ENCODE peak calls at places on chromosomes 13 and 19, in ten cellular contexts. One of them, this sample, is unnamed.

GRCh38 chr19:35126624-35126959 is 8.3 kb downstream of the LGI4 start:
- DNase-seq in H9: peak
- DNase-seq in OCI-LY7: no peak
- DNase-seq in tibial artery: peak
- DNase-seq in psoas muscle: peak
- DNase-seq in cardiac fibroblast: no peak
- DNase-seq in fibroblast of the aortic adventitia: no peak
- DNase-seq in transverse colon: no peak
- DNase-seq in Calu3: no peak
- DNase-seq in mucosa of descending colon: no peak
- DNase-seq in this sample: no peak

GRCh38 chr19:38733493-38734175 is 10.6 kb downstream of the CAPN12 start:
- DNase-seq in fibroblast of the aortic adventitia: no peak
- DNase-seq in cardiac fibroblast: no peak
- DNase-seq in H9: peak
- DNase-seq in tibial artery: no peak
- DNase-seq in mucosa of descending colon: no peak
- DNase-seq in transverse colon: no peak
- DNase-seq in psoas muscle: no peak
- DNase-seq in Calu3: no peak
- DNase-seq in OCI-LY7: peak
- DNase-seq in this sample: no peak

GRCh38 chr13:20136781-20137703 is 23.8 kb downstream of the GJA3 start:
- DNase-seq in H9: peak
- DNase-seq in OCI-LY7: no peak
- DNase-seq in fibroblast of the aortic adventitia: no peak
- DNase-seq in cardiac fibroblast: no peak
- DNase-seq in psoas muscle: no peak
- DNase-seq in Calu3: peak
- DNase-seq in mucosa of descending colon: no peak
- DNase-seq in tibial artery: no peak
- DNase-seq in transverse colon: peak
- DNase-seq in this sample: peak

GRCh38 chr13:30114586-30115256 is 192.6 kb downstream of the KATNAL1 start:
- DNase-seq in tibial artery: peak
- DNase-seq in cardiac fibroblast: peak
- DNase-seq in psoas muscle: peak
- DNase-seq in transverse colon: peak
- DNase-seq in Calu3: peak
- DNase-seq in OCI-LY7: peak
- DNase-seq in mucosa of descending colon: peak
- DNase-seq in fibroblast of the aortic adventitia: peak
- DNase-seq in H9: peak
- DNase-seq in this sample: peak

GRCh38 chr19:58586131-58586765 is 13.1 kb upstream of the MZF1 start:
- DNase-seq in transverse colon: no peak
- DNase-seq in mucosa of descending colon: no peak
- DNase-seq in fibroblast of the aortic adventitia: no peak
- DNase-seq in psoas muscle: no peak
- DNase-seq in OCI-LY7: no peak
- DNase-seq in H9: no peak
- DNase-seq in cardiac fibroblast: no peak
- DNase-seq in tibial artery: no peak
- DNase-seq in Calu3: no peak
- DNase-seq in this sample: no peak

GRCh38 chr13:50735071-50735470 is 108.4 kb downstream of the DLEU7 start:
- DNase-seq in cardiac fibroblast: peak
- DNase-seq in mucosa of descending colon: no peak
- DNase-seq in Calu3: no peak
- DNase-seq in H9: no peak
- DNase-seq in fibroblast of the aortic adventitia: no peak
- DNase-seq in OCI-LY7: no peak
- DNase-seq in transverse colon: no peak
- DNase-seq in tibial artery: no peak
- DNase-seq in psoas muscle: no peak
- DNase-seq in this sample: no peak

GRCh38 chr19:7366701-7367420 is 18.1 kb downstream of the ARHGEF18 start:
- DNase-seq in transverse colon: no peak
- DNase-seq in psoas muscle: no peak
- DNase-seq in H9: no peak
- DNase-seq in mucosa of descending colon: no peak
- DNase-seq in Calu3: no peak
- DNase-seq in cardiac fibroblast: peak
- DNase-seq in OCI-LY7: peak
- DNase-seq in fibroblast of the aortic adventitia: peak
- DNase-seq in tibial artery: no peak
- DNase-seq in this sample: peak

GRCh38 chr13:42255854-42256253 is 16.1 kb upstream of the AKAP11 start:
- DNase-seq in H9: no peak
- DNase-seq in OCI-LY7: no peak
- DNase-seq in psoas muscle: no peak
- DNase-seq in transverse colon: no peak
- DNase-seq in mucosa of descending colon: no peak
- DNase-seq in Calu3: no peak
- DNase-seq in fibroblast of the aortic adventitia: peak
- DNase-seq in tibial artery: no peak
- DNase-seq in cardiac fibroblast: no peak
- DNase-seq in this sample: no peak

GRCh38 chr13:91647361-91647970 is 249.0 kb downstream of the GPC5 start:
- DNase-seq in Calu3: no peak
- DNase-seq in cardiac fibroblast: no peak
- DNase-seq in H9: peak
- DNase-seq in transverse colon: peak
- DNase-seq in OCI-LY7: peak
- DNase-seq in psoas muscle: no peak
- DNase-seq in mucosa of descending colon: no peak
- DNase-seq in fibroblast of the aortic adventitia: peak
- DNase-seq in tibial artery: no peak
- DNase-seq in this sample: peak
- TF ChIP-seq CTCF in Calu3: no peak
- TF ChIP-seq CTCF in cardiac fibroblast: peak
- TF ChIP-seq CTCF in H9: peak
- TF ChIP-seq CTCF in transverse colon: no peak
- TF ChIP-seq CTCF in OCI-LY7: no peak
- TF ChIP-seq CTCF in psoas muscle: no peak
- TF ChIP-seq CTCF in mucosa of descending colon: no peak
- TF ChIP-seq CTCF in fibroblast of the aortic adventitia: peak
- TF ChIP-seq CTCF in tibial artery: no peak
- TF ChIP-seq CTCF in this sample: peak

GRCh38 chr19:11168568-11168967 is 13.0 kb upstream of the SPC24 start:
- DNase-seq in fibroblast of the aortic adventitia: peak
- DNase-seq in mucosa of descending colon: no peak
- DNase-seq in transverse colon: no peak
- DNase-seq in cardiac fibroblast: peak
- DNase-seq in Calu3: peak
- DNase-seq in OCI-LY7: no peak
- DNase-seq in tibial artery: no peak
- DNase-seq in psoas muscle: no peak
- DNase-seq in H9: no peak
- DNase-seq in this sample: no peak
- TF ChIP-seq CTCF in fibroblast of the aortic adventitia: no peak
- TF ChIP-seq CTCF in mucosa of descending colon: no peak
- TF ChIP-seq CTCF in transverse colon: no peak
- TF ChIP-seq CTCF in cardiac fibroblast: no peak
- TF ChIP-seq CTCF in Calu3: no peak
- TF ChIP-seq CTCF in OCI-LY7: no peak
- TF ChIP-seq CTCF in tibial artery: no peak
- TF ChIP-seq CTCF in psoas muscle: no peak
- TF ChIP-seq CTCF in H9: no peak
- TF ChIP-seq CTCF in this sample: no peak

DNA sequence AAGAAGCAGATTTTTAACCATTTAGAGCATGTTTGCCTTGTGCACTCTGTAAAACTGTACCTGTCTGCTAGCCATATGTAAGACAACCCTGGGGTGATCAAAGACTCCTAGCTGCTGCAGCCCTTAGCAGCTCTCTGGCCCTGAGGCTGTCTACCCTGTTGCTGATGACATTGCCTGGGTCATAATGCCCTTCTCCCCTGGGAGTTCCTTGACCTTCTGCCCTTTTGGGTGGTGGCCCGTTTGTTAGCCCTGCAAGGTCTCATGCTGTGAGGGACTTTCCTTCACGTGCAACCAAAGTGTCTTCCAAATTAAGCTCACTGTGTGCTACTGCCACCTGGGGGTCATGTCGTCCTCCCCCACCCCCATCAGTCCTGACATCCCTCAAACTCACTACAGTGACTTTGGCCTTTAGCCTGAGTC is 7.4 kb downstream of the GPC6 start:
- DNase-seq in H9: peak
- DNase-seq in fibroblast of the aortic adventitia: no peak
- DNase-seq in OCI-LY7: peak
- DNase-seq in transverse colon: no peak
- DNase-seq in mucosa of descending colon: no peak
- DNase-seq in tibial artery: no peak
- DNase-seq in cardiac fibroblast: no peak
- DNase-seq in Calu3: no peak
- DNase-seq in psoas muscle: no peak
- DNase-seq in this sample: no peak
- TF ChIP-seq CTCF in H9: peak
- TF ChIP-seq CTCF in fibroblast of the aortic adventitia: no peak
- TF ChIP-seq CTCF in OCI-LY7: peak
- TF ChIP-seq CTCF in transverse colon: no peak
- TF ChIP-seq CTCF in mucosa of descending colon: no peak
- TF ChIP-seq CTCF in tibial artery: peak
- TF ChIP-seq CTCF in cardiac fibroblast: no peak
- TF ChIP-seq CTCF in Calu3: no peak
- TF ChIP-seq CTCF in psoas muscle: no peak
- TF ChIP-seq CTCF in this sample: no peak

DNA sequence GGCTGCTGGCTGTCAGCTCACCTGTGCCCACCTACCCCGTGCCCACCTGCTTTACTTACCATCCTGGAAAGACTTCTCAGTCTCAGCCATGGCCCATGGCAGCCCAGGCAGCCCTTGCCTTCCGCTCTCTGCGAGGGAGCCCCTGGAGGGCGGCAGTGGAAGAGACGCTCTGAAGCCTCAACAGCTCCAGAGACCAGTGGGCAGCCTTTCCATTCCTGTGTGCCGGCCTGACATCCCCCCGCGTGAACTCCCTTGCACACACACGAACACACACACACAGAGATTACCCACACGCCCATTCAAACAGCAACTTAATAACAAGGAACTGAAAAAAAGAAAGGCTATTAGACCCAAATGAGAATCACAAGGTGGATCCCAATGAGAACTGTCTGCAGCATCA is 14.2 kb upstream of the RASA3 start:
- DNase-seq in fibroblast of the aortic adventitia: no peak
- DNase-seq in H9: no peak
- DNase-seq in Calu3: no peak
- DNase-seq in mucosa of descending colon: peak
- DNase-seq in OCI-LY7: no peak
- DNase-seq in cardiac fibroblast: no peak
- DNase-seq in psoas muscle: peak
- DNase-seq in tibial artery: no peak
- DNase-seq in transverse colon: no peak
- DNase-seq in this sample: no peak
- TF ChIP-seq CTCF in fibroblast of the aortic adventitia: peak
- TF ChIP-seq CTCF in H9: peak
- TF ChIP-seq CTCF in Calu3: no peak
- TF ChIP-seq CTCF in mucosa of descending colon: no peak
- TF ChIP-seq CTCF in OCI-LY7: peak
- TF ChIP-seq CTCF in cardiac fibroblast: peak
- TF ChIP-seq CTCF in psoas muscle: no peak
- TF ChIP-seq CTCF in tibial artery: no peak
- TF ChIP-seq CTCF in transverse colon: no peak
- TF ChIP-seq CTCF in this sample: no peak

GRCh38 chr13:73189365-73189764 is 130.6 kb downstream of the KLF5 start:
- DNase-seq in OCI-LY7: no peak
- DNase-seq in transverse colon: no peak
- DNase-seq in psoas muscle: no peak
- DNase-seq in tibial artery: no peak
- DNase-seq in fibroblast of the aortic adventitia: no peak
- DNase-seq in cardiac fibroblast: no peak
- DNase-seq in Calu3: no peak
- DNase-seq in mucosa of descending colon: no peak
- DNase-seq in H9: no peak
- DNase-seq in this sample: no peak
- TF ChIP-seq CTCF in OCI-LY7: no peak
- TF ChIP-seq CTCF in transverse colon: no peak
- TF ChIP-seq CTCF in psoas muscle: no peak
- TF ChIP-seq CTCF in tibial artery: no peak
- TF ChIP-seq CTCF in fibroblast of the aortic adventitia: no peak
- TF ChIP-seq CTCF in cardiac fibroblast: no peak
- TF ChIP-seq CTCF in Calu3: no peak
- TF ChIP-seq CTCF in mucosa of descending colon: no peak
- TF ChIP-seq CTCF in H9: no peak
- TF ChIP-seq CTCF in this sample: no peak

GRCh38 chr13:108305655-108306054 is 36.1 kb downstream of the TNFSF13B start:
- DNase-seq in OCI-LY7: no peak
- DNase-seq in mucosa of descending colon: no peak
- DNase-seq in fibroblast of the aortic adventitia: no peak
- DNase-seq in psoas muscle: no peak
- DNase-seq in cardiac fibroblast: no peak
- DNase-seq in Calu3: no peak
- DNase-seq in H9: no peak
- DNase-seq in tibial artery: no peak
- DNase-seq in transverse colon: no peak
- DNase-seq in this sample: no peak
- TF ChIP-seq CTCF in OCI-LY7: no peak
- TF ChIP-seq CTCF in mucosa of descending colon: no peak
- TF ChIP-seq CTCF in fibroblast of the aortic adventitia: no peak
- TF ChIP-seq CTCF in psoas muscle: no peak
- TF ChIP-seq CTCF in cardiac fibroblast: no peak
- TF ChIP-seq CTCF in Calu3: no peak
- TF ChIP-seq CTCF in H9: no peak
- TF ChIP-seq CTCF in tibial artery: no peak
- TF ChIP-seq CTCF in transverse colon: no peak
- TF ChIP-seq CTCF in this sample: no peak

GRCh38 chr19:12858041-12858928 is 20.0 kb downstream of the MAST1 start:
- DNase-seq in cardiac fibroblast: no peak
- DNase-seq in transverse colon: no peak
- DNase-seq in Calu3: no peak
- DNase-seq in H9: no peak
- DNase-seq in tibial artery: no peak
- DNase-seq in mucosa of descending colon: no peak
- DNase-seq in OCI-LY7: no peak
- DNase-seq in psoas muscle: no peak
- DNase-seq in fibroblast of the aortic adventitia: no peak
- DNase-seq in this sample: no peak
- TF ChIP-seq CTCF in cardiac fibroblast: no peak
- TF ChIP-seq CTCF in transverse colon: no peak
- TF ChIP-seq CTCF in Calu3: no peak
- TF ChIP-seq CTCF in H9: no peak
- TF ChIP-seq CTCF in tibial artery: no peak
- TF ChIP-seq CTCF in mucosa of descending colon: no peak
- TF ChIP-seq CTCF in OCI-LY7: no peak
- TF ChIP-seq CTCF in psoas muscle: no peak
- TF ChIP-seq CTCF in fibroblast of the aortic adventitia: no peak
- TF ChIP-seq CTCF in this sample: no peak

This sample was measured in GM20000.